ENCODE peak calls at places on chromosomes 4 and X, in nine cellular contexts. X is activated CD4-positive, alpha-beta T cell treated with anti-CD3 and anti-CD28 coated beads, Interleukin-2, amount 50 U/mL, for 4 hours; E is WTC11; B is AG20443; T is HT-29; P is fibroblast of lung; V is substantia nigra; H is stimulated activated CD4-positive, alpha-beta T cell treated with anti-CD3 and anti-CD28 coated beads, Interleukin-1b, Interleukin-23, amount 100 ng/mL, for 24 hours; C is NCI-H69. Z is an unnamed sample.
A peak's percentile ranks its signal among the peaks of the same experiment; 100 is the strongest.

GRCh38 chrX:53084043-53084570 is 1.9 kb downstream of the TSPYL2 start:
- DNase-seq in H (no peak), E (no peak), X (no peak), P (peak; percentile 15), B (no peak), V (no peak), T (no peak), C (no peak), Z (no peak)

GRCh38 chrX:23952984-23953907 is 45.4 kb downstream of the CXorf58 start:
- DNase-seq in H (no peak), C (peak; percentile 82), E (peak; percentile 12), B (no peak), V (no peak), T (no peak), P (no peak), X (peak; percentile 14), Z (peak; percentile 48)

GRCh38 chr4:57080781-57081650 is 29.2 kb downstream of the IGFBP7 start:
- DNase-seq in X (no peak), T (no peak), P (peak; percentile 100), C (no peak), E (no peak), V (no peak), H (no peak), B (peak; percentile 80), Z (no peak)

GRCh38 chr4:150962245-150962644 is 52.8 kb downstream of the LRBA start:
- DNase-seq in X (no peak), H (no peak), B (no peak), V (no peak), T (no peak), C (no peak), E (no peak), P (peak; percentile 32), Z (no peak)

GRCh38 chrX:108224727-108225455 is 133.3 kb downstream of the ATG4A start:
- DNase-seq in E (peak; percentile 12), T (peak; percentile 62), P (peak; percentile 58), H (no peak), V (no peak), C (peak; percentile 95), B (peak; percentile 24), X (no peak), Z (no peak)

GRCh38 chr4:1572521-1572920 is 111.6 kb downstream of the FAM53A start:
- DNase-seq in V (no peak), E (peak; percentile 75), T (no peak), C (no peak), P (no peak), B (no peak), H (no peak), X (no peak), Z (no peak)

GRCh38 chr4:6749340-6750171 is 33.0 kb upstream of the KIAA0232 start:
- DNase-seq in B (peak; percentile 90), X (no peak), E (no peak), P (peak; percentile 55), C (no peak), H (no peak), V (no peak), T (peak; percentile 95), Z (no peak)

GRCh38 chr4:178351185-178351584 is 908.9 kb upstream of the AGA start:
- DNase-seq in B (no peak), E (no peak), X (no peak), T (no peak), C (no peak), P (no peak), V (no peak), H (no peak), Z (no peak)

GRCh38 chrX:78321809-78322208 is 5.6 kb downstream of the CYSLTR1 start:
- DNase-seq in B (no peak), C (no peak), H (no peak), V (no peak), P (no peak), X (peak; percentile 25), T (peak; percentile 12), E (no peak), Z (peak; percentile 79)

GRCh38 chr4:89248879-89249281 is 58.7 kb downstream of the GPRIN3 start:
- DNase-seq in B (no peak), T (no peak), X (no peak), P (no peak), E (no peak), C (peak; percentile 97), V (no peak), H (no peak), Z (no peak)

GRCh38 chrX:130118396-130118795 is 8.1 kb upstream of the ELF4 start:
- DNase-seq in C (no peak), P (peak; percentile 89), T (peak; percentile 57), H (no peak), B (peak; percentile 23), V (no peak), X (no peak), E (no peak), Z (no peak)

GRCh38 chrX:24506082-24506481 is 41.0 kb downstream of the PDK3 start:
- DNase-seq in V (no peak), X (no peak), E (no peak), C (no peak), B (peak; percentile 23), P (peak; percentile 41), T (no peak), H (no peak), Z (no peak)

GRCh38 chr4:52716364-52717151 is 34.7 kb downstream of the ERVMER34-1 start:
- DNase-seq in B (no peak), P (no peak), E (no peak), H (no peak), X (no peak), C (no peak), V (no peak), T (no peak), Z (no peak)

GRCh38 chr4:762211-763190 is 56.9 kb downstream of the PCGF3 start:
- DNase-seq in X (no peak), P (peak; percentile 31), T (peak; percentile 41), E (no peak), H (no peak), V (no peak), C (no peak), B (no peak), Z (no peak)

GRCh38 chrX:38717871-38718270 is 83.4 kb upstream of the MID1IP1 start:
- DNase-seq in X (no peak), C (peak; percentile 34), B (peak; percentile 20), E (no peak), V (no peak), H (no peak), T (peak; percentile 8), P (peak; percentile 3), Z (no peak)

GRCh38 chrX:123081766-123082165 is 102.3 kb upstream of the GRIA3 start:
- DNase-seq in H (no peak), P (peak; percentile 81), V (no peak), C (no peak), X (no peak), B (peak; percentile 6), T (no peak), E (no peak), Z (no peak)

GRCh38 chr4:175330652-175331051 is 412.5 kb downstream of the ADAM29 start:
- DNase-seq in X (no peak), V (no peak), P (peak; percentile 43), C (no peak), T (no peak), E (no peak), B (no peak), H (no peak), Z (no peak)

GRCh38 chr4:83112678-83113428 is 1.7 kb downstream of the PLAC8 start:
- DNase-seq in T (peak; percentile 49), B (no peak), V (no peak), H (peak; percentile 26), C (no peak), E (no peak), P (peak; percentile 78), X (peak; percentile 11), Z (no peak)

GRCh38 chrX:110847334-110847733 is 51.7 kb upstream of the CHRDL1 start:
- DNase-seq in H (no peak), V (no peak), P (peak; percentile 45), C (peak; percentile 74), T (peak; percentile 93), B (peak; percentile 23), X (no peak), E (no peak), Z (peak; percentile 57)

GRCh38 chr4:17066972-17067371 is 168.5 kb upstream of the LDB2 start:
- DNase-seq in E (no peak), H (no peak), P (peak; percentile 94), C (no peak), X (no peak), T (no peak), B (peak; percentile 90), V (no peak), Z (no peak)

GRCh38 chr4:5979981-5980380 is 38.2 kb downstream of the C4orf50 start:
- DNase-seq in X (no peak), P (peak; percentile 6), B (peak; percentile 44), H (no peak), V (no peak), T (peak; percentile 33), C (peak; percentile 81), E (peak; percentile 85), Z (no peak)

GRCh38 chr4:8292388-8293107 is 23.0 kb downstream of the HTRA3 start:
- DNase-seq in H (no peak), B (no peak), P (no peak), X (no peak), V (no peak), T (no peak), E (no peak), C (no peak), Z (no peak)

GRCh38 chr4:41887821-41888699 is 47.2 kb upstream of the TMEM33 start:
- DNase-seq in V (no peak), E (peak; percentile 38), P (peak; percentile 21), C (peak; percentile 16), B (no peak), H (no peak), X (peak; percentile 15), T (peak; percentile 60), Z (peak; percentile 57)